ENCODE peak calls at places on chromosomes 11 and 22, in nine cellular contexts. T, K, J, M, X, C, Y, F and O are unnamed samples.

GRCh38 chr11:112697371-112697770 is 263.8 kb upstream of the NCAM1 start:
- DNase-seq in T (no peak), K (no peak), J (no peak), M (no peak), X (peak), C (no peak), Y (no peak), F (no peak), O (no peak)

GRCh38 chr11:19592842-19593241 is 119.8 kb upstream of the NAV2 start:
- DNase-seq in T (no peak), K (no peak), J (no peak), M (no peak), X (no peak), C (no peak), Y (no peak), F (no peak), O (no peak)

GRCh38 chr11:93735627-93736026 is 5.7 kb downstream of the TAF1D start:
- DNase-seq in T (no peak), K (no peak), J (no peak), M (no peak), X (no peak), C (no peak), Y (no peak), F (no peak), O (no peak)

GRCh38 chr11:12224537-12224893 is 114.1 kb downstream of the MICAL2 start:
- DNase-seq in T (peak), K (peak), J (no peak), M (no peak), X (peak), C (no peak), Y (no peak), F (peak), O (peak)

GRCh38 chr11:128549256-128549944 is 38.0 kb downstream of the ETS1 start:
- DNase-seq in T (no peak), K (peak), J (no peak), M (no peak), X (no peak), C (peak), Y (no peak), F (no peak), O (no peak)

GRCh38 chr11:34302046-34302921 is 55.5 kb downstream of the ABTB2 start:
- DNase-seq in T (no peak), K (peak), J (peak), M (peak), X (no peak), C (peak), Y (no peak), F (no peak), O (peak)

GRCh38 chr11:119404872-119405271 is 18.1 kb downstream of the THY1 start:
- DNase-seq in T (no peak), K (peak), J (no peak), M (no peak), X (no peak), C (no peak), Y (no peak), F (no peak), O (no peak)

GRCh38 chr11:93738647-93739081 is 2.6 kb downstream of the TAF1D start:
- DNase-seq in T (no peak), K (no peak), J (no peak), M (no peak), X (no peak), C (no peak), Y (no peak), F (no peak), O (peak)

GRCh38 chr11:46421257-46421880 is 29.8 kb upstream of the CHRM4 start:
- DNase-seq in T (no peak), K (peak), J (no peak), M (no peak), X (no peak), C (no peak), Y (no peak), F (no peak), O (no peak)

GRCh38 chr11:695606-696381 is at the start of gene TMEM80:
- DNase-seq in T (peak), K (peak), J (no peak), M (peak), X (peak), C (peak), Y (peak), F (peak), O (peak)

GRCh38 chr11:99170606-99171005 is 149.9 kb downstream of the CNTN5 start:
- DNase-seq in T (no peak), K (no peak), J (no peak), M (no peak), X (no peak), C (no peak), Y (no peak), F (no peak), O (no peak)

GRCh38 chr11:12542186-12542935 is 131.9 kb upstream of the TEAD1 start:
- DNase-seq in T (no peak), K (no peak), J (no peak), M (peak), X (no peak), C (no peak), Y (no peak), F (no peak), O (no peak)

GRCh38 chr11:20719821-20720220 is 50.4 kb downstream of the NELL1 start:
- DNase-seq in T (no peak), K (no peak), J (no peak), M (no peak), X (no peak), C (no peak), Y (no peak), F (no peak), O (no peak)

GRCh38 chr22:44336962-44337657 is 24.4 kb upstream of the SHISAL1 start:
- DNase-seq in T (no peak), K (no peak), J (no peak), M (no peak), X (no peak), C (no peak), Y (no peak), F (no peak), O (no peak)

GRCh38 chr11:110311783-110312578 is 15.6 kb upstream of the RDX start:
- DNase-seq in T (no peak), K (peak), J (no peak), M (peak), X (no peak), C (no peak), Y (no peak), F (no peak), O (peak)

GRCh38 chr11:131092469-131092868 is 176.2 kb upstream of the SNX19 start:
- DNase-seq in T (no peak), K (no peak), J (no peak), M (peak), X (no peak), C (no peak), Y (no peak), F (no peak), O (no peak)

GRCh38 chr11:889261-889660 is 21.3 kb downstream of the CHID1 start:
- DNase-seq in T (no peak), K (no peak), J (no peak), M (no peak), X (no peak), C (no peak), Y (no peak), F (no peak), O (no peak)

GRCh38 chr11:68996376-68997123 is 15.8 kb upstream of the MRGPRD start:
- DNase-seq in T (no peak), K (no peak), J (no peak), M (no peak), X (no peak), C (peak), Y (no peak), F (no peak), O (no peak)

GRCh38 chr11:15675683-15676082 is 561.0 kb downstream of the INSC start:
- DNase-seq in T (no peak), K (peak), J (no peak), M (no peak), X (no peak), C (no peak), Y (no peak), F (no peak), O (no peak)

GRCh38 chr11:78489184-78489583 is 71.6 kb upstream of the GAB2 start:
- DNase-seq in T (no peak), K (no peak), J (no peak), M (no peak), X (no peak), C (no peak), Y (no peak), F (no peak), O (no peak)

GRCh38 chr11:15875934-15876333 is 480.4 kb downstream of the SOX6 start:
- DNase-seq in T (no peak), K (no peak), J (no peak), M (no peak), X (no peak), C (peak), Y (no peak), F (no peak), O (no peak)

GRCh38 chr22:37626144-37626543 is 13.3 kb upstream of the SH3BP1 start:
- DNase-seq in T (no peak), K (peak), J (no peak), M (no peak), X (no peak), C (no peak), Y (no peak), F (no peak), O (peak)

GRCh38 chr11:92308366-92308765 is 83.7 kb downstream of the FAT3 start:
- DNase-seq in T (no peak), K (peak), J (no peak), M (no peak), X (no peak), C (no peak), Y (no peak), F (no peak), O (peak)

GRCh38 chr11:33835143-33835878 is 56.6 kb downstream of the LMO2 start:
- DNase-seq in T (no peak), K (peak), J (peak), M (peak), X (no peak), C (no peak), Y (no peak), F (no peak), O (peak)

GRCh38 chr11:111429066-111429506 is 50.0 kb upstream of the POU2AF1 start:
- DNase-seq in T (peak), K (peak), J (no peak), M (peak), X (no peak), C (peak), Y (peak), F (peak), O (peak)

GRCh38 chr11:17021550-17021949 is 7.3 kb upstream of the PLEKHA7 start:
- DNase-seq in T (no peak), K (peak), J (no peak), M (no peak), X (no peak), C (no peak), Y (peak), F (no peak), O (no peak)

GRCh38 chr22:22720724-22721261 is 76.4 kb downstream of the GGTLC2 start:
- DNase-seq in T (no peak), K (peak), J (no peak), M (peak), X (no peak), C (no peak), Y (no peak), F (no peak), O (peak)

GRCh38 chr11:114346709-114347141 is 50.5 kb downstream of the NNMT start:
- DNase-seq in T (no peak), K (peak), J (no peak), M (no peak), X (no peak), C (no peak), Y (no peak), F (no peak), O (no peak)

GRCh38 chr11:69075421-69076128 is 26.8 kb downstream of the TPCN2 start:
- DNase-seq in T (no peak), K (peak), J (peak), M (peak), X (peak), C (no peak), Y (no peak), F (no peak), O (peak)

GRCh38 chr11:61574611-61575010 is 6.3 kb downstream of the SYT7 start:
- DNase-seq in T (no peak), K (no peak), J (no peak), M (no peak), X (no peak), C (no peak), Y (no peak), F (no peak), O (no peak)